ENCODE peak calls at places on chromosomes 12 and 14, in six cellular contexts. X is A549, U is endothelial cell of umbilical vein, B is GM12878, R is NB4, A is K562. W is an unnamed sample.

GRCh38 chr12:15164997-15165659 is 56.1 kb downstream of the RERG start:
- DNase-seq in X (peak), U (no peak), B (no peak), R (peak), A (no peak), W (no peak)

GRCh38 chr12:52300796-52301691 is 9.7 kb upstream of the KRT81 start:
- DNase-seq in X (no peak), U (no peak), B (no peak), R (no peak), A (no peak), W (no peak)

GRCh38 chr14:30603402-30603801 is 18.7 kb upstream of the SCFD1 start:
- DNase-seq in X (no peak), U (no peak), B (no peak), R (peak), A (no peak), W (no peak)

GRCh38 chr12:46770501-46771183 is 55.2 kb downstream of the SLC38A4 start:
- DNase-seq in X (no peak), U (peak), B (no peak), R (no peak), A (no peak), W (peak)

GRCh38 chr14:73774671-73775070 is 60.5 kb upstream of the PNMA1 start:
- DNase-seq in X (no peak), U (no peak), B (no peak), R (no peak), A (no peak), W (no peak)

GRCh38 chr14:32007755-32008374 is 69.2 kb upstream of the ARHGAP5 start:
- DNase-seq in X (no peak), U (no peak), B (no peak), R (no peak), A (no peak), W (no peak)

GRCh38 chr12:14691560-14691959 is 4.8 kb downstream of the GUCY2C start:
- DNase-seq in X (no peak), U (no peak), B (no peak), R (peak), A (no peak), W (no peak)

GRCh38 chr12:75656210-75656609 is 144.8 kb upstream of the KRR1 start:
- DNase-seq in X (no peak), U (no peak), B (no peak), R (no peak), A (no peak), W (no peak)

GRCh38 chr12:70571705-70572269 is 65.4 kb downstream of the PTPRB start:
- DNase-seq in X (no peak), U (no peak), B (no peak), R (no peak), A (no peak), W (peak)

GRCh38 chr12:29024117-29024516 is 125.0 kb upstream of the FAR2 start:
- DNase-seq in X (no peak), U (no peak), B (no peak), R (no peak), A (no peak), W (no peak)

GRCh38 chr12:5746917-5747316 is 198.1 kb downstream of the ANO2 start:
- DNase-seq in X (no peak), U (no peak), B (no peak), R (no peak), A (no peak), W (no peak)

GRCh38 chr14:54976316-54976715 is 50.6 kb downstream of the WDHD1 start:
- DNase-seq in X (no peak), U (peak), B (no peak), R (peak), A (no peak), W (no peak)

GRCh38 chr14:61321385-61322010 is at the start of gene PRKCH:
- DNase-seq in X (peak), U (peak), B (no peak), R (no peak), A (peak), W (peak)

GRCh38 chr12:33006106-33006505 is 109.5 kb upstream of the PKP2 start:
- DNase-seq in X (no peak), U (no peak), B (no peak), R (no peak), A (no peak), W (no peak)

GRCh38 chr12:51884676-51885229 is 3.1 kb upstream of the ANKRD33 start:
- DNase-seq in X (peak), U (peak), B (no peak), R (no peak), A (peak), W (peak)

GRCh38 chr12:66941150-66941549 is 262.3 kb upstream of the GRIP1 start:
- DNase-seq in X (no peak), U (no peak), B (no peak), R (no peak), A (no peak), W (no peak)

GRCh38 chr14:53306267-53306721 is 153.2 kb upstream of the DDHD1 start:
- DNase-seq in X (peak), U (peak), B (no peak), R (peak), A (peak), W (peak)

GRCh38 chr12:111361717-111362576 is 6.9 kb downstream of the PHETA1 start:
- DNase-seq in X (no peak), U (no peak), B (no peak), R (peak), A (no peak), W (peak)

GRCh38 chr12:117333331-117334000 is 28.0 kb downstream of the NOS1 start:
- DNase-seq in X (no peak), U (no peak), B (no peak), R (peak), A (no peak), W (no peak)

GRCh38 chr14:73452341-73453191 is 5.8 kb downstream of the NUMB start:
- DNase-seq in X (peak), U (peak), B (no peak), R (peak), A (peak), W (no peak)

GRCh38 chr12:5796171-5797091 is 148.6 kb downstream of the ANO2 start:
- DNase-seq in X (peak), U (no peak), B (no peak), R (peak), A (peak), W (peak)

GRCh38 chr14:26204362-26204953 is 393.4 kb downstream of the NOVA1 start:
- DNase-seq in X (no peak), U (peak), B (no peak), R (no peak), A (no peak), W (no peak)

GRCh38 chr14:92458136-92458958 is 55.2 kb upstream of the RIN3 start:
- DNase-seq in X (no peak), U (no peak), B (no peak), R (no peak), A (no peak), W (no peak)

GRCh38 chr12:43921666-43922337 is 85.9 kb downstream of the TMEM117 start:
- DNase-seq in X (no peak), U (no peak), B (no peak), R (no peak), A (no peak), W (no peak)

GRCh38 chr12:121799842-121800693 is 3.7 kb upstream of the SETD1B start:
- DNase-seq in X (peak), U (peak), B (no peak), R (peak), A (peak), W (peak)

GRCh38 chr12:75725505-75726120 is 214.2 kb upstream of the KRR1 start:
- DNase-seq in X (peak), U (peak), B (no peak), R (no peak), A (peak), W (no peak)

GRCh38 chr14:48693793-48694192 is 892.4 kb downstream of the RPS29 start:
- DNase-seq in X (no peak), U (no peak), B (no peak), R (no peak), A (no peak), W (no peak)

GRCh38 chr12:104910196-104910840 is 47.8 kb downstream of the SLC41A2 start:
- DNase-seq in X (no peak), U (no peak), B (no peak), R (no peak), A (no peak), W (no peak)

GRCh38 chr12:57089259-57090245 is 638 bp downstream of the NAB2 start:
- DNase-seq in X (no peak), U (peak), B (no peak), R (peak), A (peak), W (no peak)

GRCh38 chr12:83158613-83159207 is 472.0 kb downstream of the TMTC2 start:
- DNase-seq in X (no peak), U (no peak), B (no peak), R (no peak), A (no peak), W (no peak)

GRCh38 chr12:66438601-66439000 is 136.3 kb downstream of the HELB start:
- DNase-seq in X (no peak), U (no peak), B (no peak), R (no peak), A (no peak), W (no peak)

GRCh38 chr12:86698581-86698980 is 442.4 kb upstream of the MGAT4C start:
- DNase-seq in X (no peak), U (no peak), B (no peak), R (peak), A (no peak), W (no peak)

GRCh38 chr14:36952702-36953101 is 219.7 kb downstream of the SLC25A21 start:
- DNase-seq in X (peak), U (no peak), B (no peak), R (no peak), A (no peak), W (no peak)

GRCh38 chr12:93612719-93613228 is 40.3 kb downstream of the SOCS2 start:
- DNase-seq in X (no peak), U (no peak), B (no peak), R (no peak), A (no peak), W (no peak)

GRCh38 chr12:93602897-93603668 is 30.6 kb downstream of the SOCS2 start:
- DNase-seq in X (no peak), U (no peak), B (no peak), R (no peak), A (no peak), W (no peak)

GRCh38 chr12:93609281-93610192 is 37.1 kb downstream of the SOCS2 start:
- DNase-seq in X (peak), U (no peak), B (no peak), R (no peak), A (no peak), W (no peak)

GRCh38 chr12:93603762-93604161 is 31.3 kb downstream of the SOCS2 start:
- DNase-seq in X (no peak), U (no peak), B (no peak), R (no peak), A (peak), W (no peak)

DNA sequence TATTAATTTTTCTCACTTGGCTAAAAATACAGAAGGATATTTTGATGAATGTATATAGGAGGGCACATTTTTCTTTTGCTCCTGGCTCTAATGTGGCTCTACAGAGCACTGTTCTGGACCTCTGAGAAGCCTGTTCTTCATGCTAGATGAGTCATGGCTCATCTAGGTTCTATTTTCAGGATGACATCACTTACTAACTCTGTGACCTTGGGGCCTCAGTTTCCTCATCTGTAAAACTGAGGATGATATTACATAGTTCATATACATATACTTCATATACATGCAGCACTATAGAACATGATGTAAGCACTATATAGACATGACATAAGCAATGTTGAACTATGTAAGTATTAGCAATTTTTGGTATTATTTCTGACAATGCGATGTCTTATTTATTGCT is 35.8 kb downstream of the SOCS2 start:
- DNase-seq in X (no peak), U (no peak), B (no peak), R (no peak), A (no peak), W (no peak)
- TF ChIP-seq MYC in X (no peak), U (no peak), B (no peak), R (no peak), A (no peak), W (no peak)

GRCh38 chr12:62259993-62260732 is at the start of gene USP15:
- DNase-seq in X (peak), U (peak), B (peak), R (peak), A (peak), W (peak)

GRCh38 chr12:62261876-62262275 is 1.7 kb downstream of the USP15 start:
- DNase-seq in X (no peak), U (no peak), B (no peak), R (no peak), A (no peak), W (no peak)

GRCh38 chr12:62260733-62261683 is 804 bp downstream of the USP15 start:
- DNase-seq in X (peak), U (peak), B (peak), R (peak), A (peak), W (peak)

GRCh38 chr12:62258231-62258630 is 2.0 kb upstream of the USP15 start:
- DNase-seq in X (no peak), U (no peak), B (no peak), R (no peak), A (no peak), W (no peak)

DNA sequence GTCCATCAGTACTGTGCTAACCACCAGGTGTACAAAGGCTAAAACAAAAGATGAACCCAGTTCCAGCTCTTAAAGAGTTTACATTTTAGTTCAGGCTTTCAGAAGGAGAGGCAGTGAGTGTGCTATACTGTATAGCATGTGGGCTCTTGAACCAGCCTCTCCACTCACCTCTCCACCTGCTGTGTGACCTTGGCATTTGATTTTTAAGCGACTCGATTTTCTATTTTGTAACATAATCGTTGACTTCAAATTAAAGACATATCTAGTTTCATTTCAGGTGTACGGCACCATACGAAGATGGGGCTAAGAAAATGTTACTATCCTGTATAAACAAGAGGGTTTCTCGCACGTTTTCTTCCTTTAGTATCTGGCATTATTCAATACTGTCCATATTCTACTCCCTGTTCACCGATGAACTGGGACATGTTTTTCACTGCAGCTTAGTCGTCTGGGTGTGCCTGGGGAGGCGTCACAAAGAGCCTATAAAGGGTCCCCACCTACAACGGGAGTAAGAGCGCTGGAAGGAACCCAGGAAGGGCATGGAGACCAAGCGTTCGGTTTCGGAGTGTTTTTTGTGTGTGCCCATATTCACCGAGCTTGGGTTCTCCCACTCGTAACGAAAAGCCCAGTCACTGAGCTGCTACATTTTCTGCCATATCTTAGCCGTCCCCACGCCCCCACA is 752 bp upstream of the USP15 start:
- DNase-seq in X (peak), U (no peak), B (no peak), R (peak), A (no peak), W (peak)
- TF ChIP-seq MYC in X (no peak), U (no peak), B (no peak), R (no peak), A (no peak), W (no peak)

GRCh38 chr14:67999693-68000384 is 180.3 kb downstream of the RAD51B start:
- DNase-seq in X (peak), U (peak), B (no peak), R (no peak), A (no peak), W (no peak)

GRCh38 chr14:67996235-67996634 is 176.7 kb downstream of the RAD51B start:
- DNase-seq in X (no peak), U (no peak), B (no peak), R (no peak), A (no peak), W (no peak)

GRCh38 chr14:68000516-68000915 is 180.9 kb downstream of the RAD51B start:
- DNase-seq in X (no peak), U (peak), B (no peak), R (no peak), A (no peak), W (no peak)

GRCh38 chr14:67998804-67999203 is 179.2 kb downstream of the RAD51B start:
- DNase-seq in X (no peak), U (no peak), B (no peak), R (no peak), A (no peak), W (no peak)

DNA sequence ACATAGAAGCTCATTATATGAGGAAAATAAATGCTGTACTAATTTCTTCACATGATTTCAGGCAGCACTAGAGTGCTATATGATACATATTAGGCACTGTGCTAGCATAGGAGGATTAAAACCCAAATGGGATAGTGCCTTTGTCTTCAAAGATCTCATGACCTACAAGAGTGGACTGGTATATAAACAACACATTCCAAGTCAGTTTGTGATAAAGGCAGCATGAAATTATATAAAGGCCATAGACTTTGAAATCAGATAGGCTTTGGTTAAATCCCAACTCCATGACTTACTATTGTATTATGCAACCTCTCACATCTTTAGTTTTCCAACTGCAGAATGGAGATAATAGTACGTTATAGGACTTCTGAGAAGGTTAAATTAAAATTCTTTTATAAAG is 179.7 kb downstream of the RAD51B start:
- DNase-seq in X (no peak), U (no peak), B (no peak), R (no peak), A (no peak), W (no peak)
- TF ChIP-seq MYC in X (no peak), U (no peak), B (no peak), R (no peak), A (no peak), W (no peak)

GRCh38 chr12:21615441-21615840 is 10.8 kb upstream of the GYS2 start:
- DNase-seq in X (no peak), U (peak), B (no peak), R (peak), A (no peak), W (no peak)
- TF ChIP-seq MYC in X (no peak), U (no peak), B (no peak), R (peak), A (no peak), W (no peak)

GRCh38 chr14:39454906-39455539 is 22.8 kb upstream of the FBXO33 start:
- DNase-seq in X (no peak), U (no peak), B (no peak), R (no peak), A (no peak), W (no peak)
- TF ChIP-seq MYC in X (no peak), U (no peak), B (no peak), R (no peak), A (no peak), W (no peak)

GRCh38 chr12:106847861-106848260 is 73.4 kb downstream of the RIC8B start:
- DNase-seq in X (no peak), U (no peak), B (no peak), R (no peak), A (no peak), W (no peak)
- TF ChIP-seq MYC in X (no peak), U (no peak), B (no peak), R (no peak), A (no peak), W (no peak)

DNA sequence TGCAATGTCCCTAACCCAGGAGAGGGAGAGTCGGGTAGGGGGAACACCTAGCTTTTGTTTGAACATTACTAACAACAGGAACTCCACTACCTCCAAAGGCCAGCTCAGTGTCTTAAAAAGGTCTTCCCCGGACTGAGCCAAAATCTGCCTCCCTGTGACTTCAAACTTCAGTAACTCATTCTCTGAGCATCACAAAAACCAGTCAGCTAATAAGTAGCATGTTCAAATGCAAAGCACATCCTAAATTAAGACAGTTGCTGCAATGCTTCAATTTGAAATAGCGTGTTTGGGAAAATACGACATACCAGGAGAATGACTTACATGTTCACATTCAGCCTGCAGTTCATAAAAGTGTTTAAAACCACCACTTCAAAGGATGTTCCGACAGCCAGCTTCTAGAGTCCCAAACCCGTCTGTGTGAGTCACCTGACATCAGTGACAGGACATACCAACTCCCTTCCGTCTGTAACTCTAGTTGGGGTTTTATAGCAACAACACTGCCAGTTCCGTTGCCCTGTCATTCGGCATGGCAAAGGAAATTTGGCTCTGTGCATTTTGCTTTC is 13.0 kb downstream of the ZFP36L1 start:
- DNase-seq in X (peak), U (peak), B (no peak), R (no peak), A (peak), W (peak)
- TF ChIP-seq MYC in X (no peak), U (no peak), B (no peak), R (no peak), A (no peak), W (no peak)

DNA sequence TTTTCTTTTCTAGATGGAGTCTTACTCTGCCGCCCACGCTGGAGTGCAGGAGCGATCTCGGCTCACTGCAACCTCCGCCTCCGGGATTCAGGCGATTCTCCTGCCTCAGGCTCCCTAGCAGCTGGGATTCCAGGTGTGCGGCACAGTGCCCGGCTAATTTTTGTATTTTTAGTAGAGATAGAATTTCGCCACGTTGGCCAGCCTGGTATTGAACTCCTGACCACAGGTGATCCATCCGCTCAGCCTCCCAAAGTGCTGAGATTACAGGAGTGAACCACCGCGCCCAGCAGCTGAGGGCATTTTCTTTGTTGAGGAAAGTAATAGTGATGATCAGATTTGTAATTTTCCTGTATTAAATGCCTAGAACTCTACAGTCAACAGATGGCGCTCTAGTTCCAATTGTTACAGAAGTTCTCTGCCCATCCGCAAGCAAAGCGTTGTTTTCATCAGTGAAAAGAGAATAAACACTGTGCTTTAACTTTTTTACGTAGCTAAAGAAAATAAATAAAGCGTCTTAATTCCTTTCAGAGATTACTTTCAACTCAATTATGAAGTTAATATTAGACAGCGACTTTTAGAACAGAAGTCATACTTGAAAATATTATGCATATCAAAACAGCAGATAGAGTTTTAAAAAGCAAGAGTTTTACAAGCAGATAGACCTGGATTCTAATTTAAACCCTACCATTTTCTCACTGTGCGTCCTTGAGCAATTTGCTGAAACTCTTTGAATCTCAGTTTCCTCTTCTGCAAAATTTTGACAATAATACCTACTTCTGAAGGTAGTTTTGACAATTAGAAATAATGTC is 335.1 kb downstream of the DUSP6 start:
- DNase-seq in X (peak), U (peak), B (no peak), R (peak), A (peak), W (peak)
- TF ChIP-seq MYC in X (no peak), U (no peak), B (no peak), R (no peak), A (no peak), W (no peak)

W was measured in HepG2.